ENCODE peak calls at places on chromosomes 12 and 14, in five cellular contexts. Q is GM12878, B is A549, J is K562, M is endothelial cell of umbilical vein. R is an unnamed sample.

GRCh38 chr12:85155791-85156190 is 119.6 kb downstream of the LRRIQ1 start:
- DNase-seq in Q (no peak), B (no peak), J (no peak), M (peak; percentile 67), R (peak; percentile 31)

GRCh38 chr12:66633676-66634075 is 45.2 kb downstream of the GRIP1 start:
- DNase-seq in Q (no peak), B (no peak), J (no peak), M (peak; percentile 57), R (no peak)

GRCh38 chr12:111706145-111706544 is 20.3 kb downstream of the ACAD10 start:
- DNase-seq in Q (no peak), B (no peak), J (no peak), M (no peak), R (no peak)

GRCh38 chr14:55752580-55753365 is 172.8 kb downstream of the KTN1 start:
- DNase-seq in Q (no peak), B (peak; percentile 19), J (no peak), M (peak; percentile 93), R (no peak)

GRCh38 chr12:7092229-7092985 is at the start of gene C1R:
- DNase-seq in Q (no peak), B (peak; percentile 69), J (peak; percentile 71), M (peak; percentile 67), R (peak; percentile 61)

GRCh38 chr14:28603606-28604005 is 163.0 kb upstream of the FOXG1 start:
- DNase-seq in Q (no peak), B (no peak), J (no peak), M (no peak), R (no peak)

GRCh38 chr14:105021656-105022275 is 883 bp upstream of the CDCA4 start:
- DNase-seq in Q (no peak), B (peak; percentile 76), J (peak; percentile 73), M (no peak), R (peak; percentile 76)

GRCh38 chr12:29026419-29026818 is 122.7 kb upstream of the FAR2 start:
- DNase-seq in Q (no peak), B (no peak), J (no peak), M (no peak), R (no peak)

GRCh38 chr12:109835827-109836226 is 2.6 kb upstream of the TRPV4 start:
- DNase-seq in Q (no peak), B (no peak), J (no peak), M (no peak), R (no peak)

GRCh38 chr14:50003213-50004021 is 110.5 kb downstream of the ARF6 start:
- DNase-seq in Q (peak; percentile 60), B (peak; percentile 80), J (peak; percentile 93), M (peak; percentile 31), R (peak; percentile 89)

GRCh38 chr14:23647619-23648018 is 11.5 kb downstream of the DHRS2 start:
- DNase-seq in Q (no peak), B (no peak), J (no peak), M (no peak), R (no peak)

GRCh38 chr14:70354204-70354603 is 5.3 kb downstream of the COX16 start:
- DNase-seq in Q (no peak), B (no peak), J (no peak), M (no peak), R (peak; percentile 8)

GRCh38 chr14:39365354-39365753 is 66.9 kb downstream of the FBXO33 start:
- DNase-seq in Q (no peak), B (no peak), J (no peak), M (no peak), R (no peak)

GRCh38 chr12:47383942-47384341 is 304.2 kb upstream of the AMIGO2 start:
- DNase-seq in Q (no peak), B (no peak), J (no peak), M (peak; percentile 73), R (no peak)

GRCh38 chr14:89266754-89267153 is 150.3 kb downstream of the FOXN3 start:
- DNase-seq in Q (no peak), B (no peak), J (no peak), M (no peak), R (no peak)

GRCh38 chr14:106586098-106586704 is 1059.8 kb downstream of the TMEM121 start:
- DNase-seq in Q (no peak), B (no peak), J (peak; percentile 55), M (no peak), R (peak; percentile 46)

GRCh38 chr14:28502517-28502916 is 264.1 kb upstream of the FOXG1 start:
- DNase-seq in Q (no peak), B (no peak), J (no peak), M (no peak), R (no peak)

GRCh38 chr12:6145584-6145983 is 21.1 kb upstream of the VWF start:
- DNase-seq in Q (no peak), B (no peak), J (no peak), M (peak; percentile 90), R (no peak)

GRCh38 chr12:12091977-12092663 is 21.4 kb downstream of the BCL2L14 start:
- DNase-seq in Q (no peak), B (no peak), J (no peak), M (peak; percentile 44), R (no peak)

GRCh38 chr12:123973552-123974341 is 732 bp downstream of the ZNF664 start:
- DNase-seq in Q (no peak), B (peak; percentile 40), J (peak; percentile 66), M (peak; percentile 44), R (peak; percentile 53)
- TF ChIP-seq MYC in Q (no peak), B (no peak), J (no peak), M (no peak), R (no peak)

GRCh38 chr14:100078997-100079561 is 13.9 kb downstream of the EVL start:
- DNase-seq in Q (no peak), B (no peak), J (peak; percentile 76), M (peak; percentile 9), R (peak; percentile 95)
- TF ChIP-seq MYC in Q (no peak), B (no peak), J (no peak), M (no peak), R (peak; percentile 53)

GRCh38 chr12:132559652-132560420 is 50.5 kb downstream of the LRCOL1 start:
- DNase-seq in Q (no peak), B (peak; percentile 66), J (peak; percentile 81), M (peak; percentile 39), R (peak; percentile 87)
- TF ChIP-seq MYC in Q (peak; percentile 37), B (no peak), J (peak; percentile 9), M (no peak), R (peak; percentile 3)

DNA sequence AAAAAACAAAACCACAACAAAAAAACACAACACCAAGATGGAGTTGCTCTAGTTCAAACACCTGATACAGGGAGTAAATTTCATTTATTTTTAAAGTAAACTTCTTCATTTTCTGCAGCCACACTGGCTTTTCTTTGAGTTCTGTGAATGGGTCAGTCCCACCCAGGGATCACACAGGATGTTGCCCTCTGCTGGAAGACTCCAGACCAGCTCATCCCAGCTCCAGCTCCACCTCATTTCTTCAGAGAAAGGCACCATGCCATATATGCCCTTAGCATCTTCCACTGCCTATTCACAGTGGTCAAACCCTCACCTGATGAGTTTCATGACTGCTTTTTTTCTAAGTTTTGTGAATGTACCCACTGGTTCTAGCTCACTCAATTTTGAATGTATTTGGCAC is 8.0 kb downstream of the GLIPR1 start:
- DNase-seq in Q (no peak), B (peak; percentile 55), J (peak; percentile 50), M (no peak), R (peak; percentile 64)
- TF ChIP-seq MYC in Q (no peak), B (no peak), J (no peak), M (no peak), R (no peak)